ENCODE peak calls at places on chromosome 14, in seven cellular contexts. One of them, this sample, is unnamed.
A peak's percentile ranks its signal among the peaks of the same experiment; 100 is the strongest.

GRCh38 chr14:53879022-53879686 is 77.5 kb downstream of the BMP4 start:
- DNase-seq in ascending aorta: no peak
- DNase-seq in cardiac muscle cell: no peak
- DNase-seq in astrocyte of the spinal cord: no peak
- DNase-seq in A549: no peak
- DNase-seq in AG10803: no peak
- DNase-seq in heart left ventricle: peak; percentile 59
- DNase-seq in this sample: no peak

GRCh38 chr14:30725763-30726162 is 103.6 kb downstream of the SCFD1 start:
- DNase-seq in astrocyte of the spinal cord: no peak
- DNase-seq in ascending aorta: no peak
- DNase-seq in cardiac muscle cell: peak; percentile 8
- DNase-seq in heart left ventricle: no peak
- DNase-seq in AG10803: peak; percentile 41
- DNase-seq in A549: no peak
- DNase-seq in this sample: no peak

GRCh38 chr14:85214471-85214870 is 315.5 kb upstream of the FLRT2 start:
- DNase-seq in astrocyte of the spinal cord: peak; percentile 21
- DNase-seq in ascending aorta: no peak
- DNase-seq in AG10803: peak; percentile 16
- DNase-seq in cardiac muscle cell: no peak
- DNase-seq in heart left ventricle: no peak
- DNase-seq in A549: no peak
- DNase-seq in this sample: peak; percentile 11

GRCh38 chr14:101889898-101890297 is 74.5 kb upstream of the DYNC1H1 start:
- DNase-seq in astrocyte of the spinal cord: no peak
- DNase-seq in AG10803: peak; percentile 79
- DNase-seq in cardiac muscle cell: no peak
- DNase-seq in heart left ventricle: no peak
- DNase-seq in ascending aorta: peak; percentile 27
- DNase-seq in A549: no peak
- DNase-seq in this sample: peak; percentile 33

GRCh38 chr14:72774141-72774540 is 119.8 kb downstream of the DPF3 start:
- DNase-seq in A549: no peak
- DNase-seq in heart left ventricle: no peak
- DNase-seq in cardiac muscle cell: no peak
- DNase-seq in ascending aorta: no peak
- DNase-seq in AG10803: no peak
- DNase-seq in astrocyte of the spinal cord: no peak
- DNase-seq in this sample: no peak

GRCh38 chr14:36515105-36515593 is 4.9 kb downstream of the NKX2-1 start:
- DNase-seq in astrocyte of the spinal cord: no peak
- DNase-seq in cardiac muscle cell: no peak
- DNase-seq in AG10803: no peak
- DNase-seq in ascending aorta: no peak
- DNase-seq in A549: no peak
- DNase-seq in heart left ventricle: no peak
- DNase-seq in this sample: no peak

GRCh38 chr14:62718629-62719028 is 326.6 kb downstream of the KCNH5 start:
- DNase-seq in AG10803: no peak
- DNase-seq in heart left ventricle: no peak
- DNase-seq in cardiac muscle cell: no peak
- DNase-seq in A549: no peak
- DNase-seq in astrocyte of the spinal cord: no peak
- DNase-seq in ascending aorta: no peak
- DNase-seq in this sample: no peak

GRCh38 chr14:69558774-69559173 is 15.9 kb downstream of the CCDC177 start:
- DNase-seq in ascending aorta: no peak
- DNase-seq in AG10803: no peak
- DNase-seq in A549: no peak
- DNase-seq in heart left ventricle: no peak
- DNase-seq in astrocyte of the spinal cord: no peak
- DNase-seq in cardiac muscle cell: no peak
- DNase-seq in this sample: no peak

GRCh38 chr14:73267474-73267873 is 30.2 kb downstream of the PAPLN start:
- DNase-seq in astrocyte of the spinal cord: no peak
- DNase-seq in ascending aorta: no peak
- DNase-seq in cardiac muscle cell: no peak
- DNase-seq in AG10803: no peak
- DNase-seq in heart left ventricle: no peak
- DNase-seq in A549: no peak
- DNase-seq in this sample: no peak

GRCh38 chr14:103067231-103067954 is 10.0 kb upstream of the CDC42BPB start:
- DNase-seq in A549: no peak
- DNase-seq in astrocyte of the spinal cord: no peak
- DNase-seq in AG10803: peak; percentile 81
- DNase-seq in heart left ventricle: no peak
- DNase-seq in ascending aorta: peak; percentile 62
- DNase-seq in cardiac muscle cell: no peak
- DNase-seq in this sample: peak; percentile 91

GRCh38 chr14:30223966-30224365 is 296.3 kb upstream of the PRKD1 start:
- DNase-seq in AG10803: no peak
- DNase-seq in ascending aorta: peak; percentile 86
- DNase-seq in A549: no peak
- DNase-seq in cardiac muscle cell: no peak
- DNase-seq in astrocyte of the spinal cord: no peak
- DNase-seq in heart left ventricle: no peak
- DNase-seq in this sample: no peak

GRCh38 chr14:54221971-54222370 is 174.8 kb upstream of the CDKN3 start:
- DNase-seq in A549: no peak
- DNase-seq in astrocyte of the spinal cord: no peak
- DNase-seq in cardiac muscle cell: no peak
- DNase-seq in AG10803: no peak
- DNase-seq in ascending aorta: no peak
- DNase-seq in heart left ventricle: no peak
- DNase-seq in this sample: no peak

GRCh38 chr14:75249251-75249957 is 29.2 kb upstream of the FOS start:
- DNase-seq in heart left ventricle: no peak
- DNase-seq in astrocyte of the spinal cord: peak; percentile 33
- DNase-seq in A549: no peak
- DNase-seq in ascending aorta: peak; percentile 68
- DNase-seq in AG10803: no peak
- DNase-seq in cardiac muscle cell: peak; percentile 32
- DNase-seq in this sample: no peak

GRCh38 chr14:68672609-68673285 is 120.1 kb downstream of the ZFP36L1 start:
- DNase-seq in cardiac muscle cell: no peak
- DNase-seq in heart left ventricle: no peak
- DNase-seq in ascending aorta: no peak
- DNase-seq in A549: no peak
- DNase-seq in AG10803: no peak
- DNase-seq in astrocyte of the spinal cord: no peak
- DNase-seq in this sample: no peak

GRCh38 chr14:73924337-73924736 is 25.6 kb downstream of the FAM161B start:
- DNase-seq in A549: no peak
- DNase-seq in astrocyte of the spinal cord: no peak
- DNase-seq in AG10803: no peak
- DNase-seq in ascending aorta: no peak
- DNase-seq in heart left ventricle: no peak
- DNase-seq in cardiac muscle cell: no peak
- DNase-seq in this sample: no peak

GRCh38 chr14:101590062-101590461 is 28.8 kb downstream of the DIO3 start:
- DNase-seq in astrocyte of the spinal cord: no peak
- DNase-seq in cardiac muscle cell: no peak
- DNase-seq in AG10803: no peak
- DNase-seq in ascending aorta: no peak
- DNase-seq in heart left ventricle: no peak
- DNase-seq in A549: no peak
- DNase-seq in this sample: no peak

GRCh38 chr14:24674204-24674970 is 40.4 kb upstream of the GZMB start:
- DNase-seq in ascending aorta: no peak
- DNase-seq in AG10803: no peak
- DNase-seq in heart left ventricle: no peak
- DNase-seq in astrocyte of the spinal cord: no peak
- DNase-seq in cardiac muscle cell: no peak
- DNase-seq in A549: no peak
- DNase-seq in this sample: no peak

GRCh38 chr14:89814126-89814525 is 140.4 kb downstream of the EFCAB11 start:
- DNase-seq in cardiac muscle cell: no peak
- DNase-seq in astrocyte of the spinal cord: no peak
- DNase-seq in AG10803: no peak
- DNase-seq in heart left ventricle: no peak
- DNase-seq in ascending aorta: no peak
- DNase-seq in A549: no peak
- DNase-seq in this sample: no peak

GRCh38 chr14:49921401-49921800 is 28.5 kb downstream of the ARF6 start:
- DNase-seq in AG10803: no peak
- DNase-seq in cardiac muscle cell: no peak
- DNase-seq in A549: no peak
- DNase-seq in astrocyte of the spinal cord: no peak
- DNase-seq in heart left ventricle: no peak
- DNase-seq in ascending aorta: no peak
- DNase-seq in this sample: no peak

GRCh38 chr14:38866461-38866860 is 236.6 kb downstream of the SEC23A start:
- DNase-seq in heart left ventricle: no peak
- DNase-seq in AG10803: no peak
- DNase-seq in ascending aorta: no peak
- DNase-seq in A549: no peak
- DNase-seq in cardiac muscle cell: no peak
- DNase-seq in astrocyte of the spinal cord: no peak
- DNase-seq in this sample: no peak

GRCh38 chr14:21070610-21071224 is 613 bp downstream of the ARHGEF40 start:
- DNase-seq in heart left ventricle: peak; percentile 70
- DNase-seq in cardiac muscle cell: peak; percentile 75
- DNase-seq in ascending aorta: peak; percentile 75
- DNase-seq in AG10803: peak; percentile 40
- DNase-seq in A549: peak; percentile 40
- DNase-seq in astrocyte of the spinal cord: peak; percentile 67
- DNase-seq in this sample: peak; percentile 45

GRCh38 chr14:78254911-78255431 is 84.8 kb downstream of the NRXN3 start:
- DNase-seq in ascending aorta: no peak
- DNase-seq in AG10803: peak; percentile 23
- DNase-seq in cardiac muscle cell: no peak
- DNase-seq in heart left ventricle: no peak
- DNase-seq in astrocyte of the spinal cord: peak; percentile 80
- DNase-seq in A549: no peak
- DNase-seq in this sample: no peak

GRCh38 chr14:59055439-59056045 is 132.9 kb upstream of the DAAM1 start:
- DNase-seq in ascending aorta: no peak
- DNase-seq in heart left ventricle: no peak
- DNase-seq in astrocyte of the spinal cord: peak; percentile 64
- DNase-seq in cardiac muscle cell: peak; percentile 57
- DNase-seq in A549: peak; percentile 21
- DNase-seq in AG10803: peak; percentile 70
- DNase-seq in this sample: peak; percentile 81

GRCh38 chr14:75277000-75277795 is 1.4 kb upstream of the FOS start:
- DNase-seq in A549: peak; percentile 85
- DNase-seq in AG10803: peak; percentile 93
- DNase-seq in astrocyte of the spinal cord: peak; percentile 95
- DNase-seq in heart left ventricle: peak; percentile 95
- DNase-seq in ascending aorta: peak; percentile 98
- DNase-seq in cardiac muscle cell: peak; percentile 90
- DNase-seq in this sample: peak; percentile 85

GRCh38 chr14:89792489-89793366 is 161.8 kb downstream of the EFCAB11 start:
- DNase-seq in astrocyte of the spinal cord: no peak
- DNase-seq in AG10803: peak; percentile 63
- DNase-seq in ascending aorta: no peak
- DNase-seq in heart left ventricle: no peak
- DNase-seq in cardiac muscle cell: no peak
- DNase-seq in A549: no peak
- DNase-seq in this sample: peak; percentile 77

GRCh38 chr14:44149597-44149996 is 357.5 kb downstream of the FSCB start:
- DNase-seq in A549: no peak
- DNase-seq in astrocyte of the spinal cord: no peak
- DNase-seq in ascending aorta: no peak
- DNase-seq in AG10803: no peak
- DNase-seq in heart left ventricle: no peak
- DNase-seq in cardiac muscle cell: peak; percentile 68
- DNase-seq in this sample: no peak

GRCh38 chr14:34548472-34548981 is 9.0 kb upstream of the EAPP start:
- DNase-seq in heart left ventricle: no peak
- DNase-seq in A549: no peak
- DNase-seq in AG10803: no peak
- DNase-seq in astrocyte of the spinal cord: no peak
- DNase-seq in cardiac muscle cell: no peak
- DNase-seq in ascending aorta: peak; percentile 48
- DNase-seq in this sample: no peak

GRCh38 chr14:87115234-87115633 is 877.7 kb downstream of the GALC start:
- DNase-seq in astrocyte of the spinal cord: no peak
- DNase-seq in heart left ventricle: no peak
- DNase-seq in cardiac muscle cell: no peak
- DNase-seq in A549: no peak
- DNase-seq in AG10803: no peak
- DNase-seq in ascending aorta: no peak
- DNase-seq in this sample: no peak

GRCh38 chr14:61562321-61563161 is 132.8 kb upstream of the HIF1A start:
- DNase-seq in cardiac muscle cell: no peak
- DNase-seq in heart left ventricle: no peak
- DNase-seq in astrocyte of the spinal cord: peak; percentile 99
- DNase-seq in ascending aorta: peak; percentile 62
- DNase-seq in A549: peak; percentile 95
- DNase-seq in AG10803: peak; percentile 100
- DNase-seq in this sample: peak; percentile 99

GRCh38 chr14:51776102-51776894 is 84.1 kb upstream of the GNG2 start:
- DNase-seq in heart left ventricle: peak; percentile 60
- DNase-seq in AG10803: peak; percentile 76
- DNase-seq in astrocyte of the spinal cord: peak; percentile 69
- DNase-seq in cardiac muscle cell: peak; percentile 72
- DNase-seq in A549: peak; percentile 75
- DNase-seq in ascending aorta: peak; percentile 68
- DNase-seq in this sample: peak; percentile 79
- H3K4me3 ChIP-seq in heart left ventricle: peak overlapping the region; percentile 41
- H3K4me3 ChIP-seq in AG10803: no peak overlapping the region
- H3K4me3 ChIP-seq in astrocyte of the spinal cord: no peak overlapping the region
- H3K4me3 ChIP-seq in cardiac muscle cell: no peak overlapping the region
- H3K4me3 ChIP-seq in A549: peak overlapping the region; percentile 37
- H3K4me3 ChIP-seq in ascending aorta: no peak overlapping the region
- H3K4me3 ChIP-seq in this sample: peak overlapping the region; percentile 22

GRCh38 chr14:71606064-71606463 is 326.2 kb upstream of the RGS6 start:
- DNase-seq in AG10803: no peak
- DNase-seq in astrocyte of the spinal cord: no peak
- DNase-seq in heart left ventricle: no peak
- DNase-seq in A549: no peak
- DNase-seq in ascending aorta: no peak
- DNase-seq in cardiac muscle cell: no peak
- DNase-seq in this sample: no peak
- TF ChIP-seq CTCF in AG10803: no peak
- TF ChIP-seq CTCF in astrocyte of the spinal cord: no peak
- TF ChIP-seq CTCF in heart left ventricle: no peak
- TF ChIP-seq CTCF in A549: no peak
- TF ChIP-seq CTCF in ascending aorta: no peak
- TF ChIP-seq CTCF in cardiac muscle cell: no peak
- TF ChIP-seq CTCF in this sample: no peak

GRCh38 chr14:45249847-45250575 is 3.0 kb downstream of the MIS18BP1 start:
- DNase-seq in A549: no peak
- DNase-seq in AG10803: peak; percentile 79
- DNase-seq in astrocyte of the spinal cord: peak; percentile 71
- DNase-seq in cardiac muscle cell: no peak
- DNase-seq in heart left ventricle: no peak
- DNase-seq in ascending aorta: no peak
- DNase-seq in this sample: peak; percentile 64
- H3K4me3 ChIP-seq in A549: no peak overlapping the region
- H3K4me3 ChIP-seq in AG10803: peak overlapping the region; percentile 43
- H3K4me3 ChIP-seq in astrocyte of the spinal cord: peak overlapping the region; percentile 3
- H3K4me3 ChIP-seq in cardiac muscle cell: no peak overlapping the region
- H3K4me3 ChIP-seq in heart left ventricle: no peak overlapping the region
- H3K4me3 ChIP-seq in ascending aorta: no peak overlapping the region
- H3K4me3 ChIP-seq in this sample: peak overlapping the region; percentile 29

DNA sequence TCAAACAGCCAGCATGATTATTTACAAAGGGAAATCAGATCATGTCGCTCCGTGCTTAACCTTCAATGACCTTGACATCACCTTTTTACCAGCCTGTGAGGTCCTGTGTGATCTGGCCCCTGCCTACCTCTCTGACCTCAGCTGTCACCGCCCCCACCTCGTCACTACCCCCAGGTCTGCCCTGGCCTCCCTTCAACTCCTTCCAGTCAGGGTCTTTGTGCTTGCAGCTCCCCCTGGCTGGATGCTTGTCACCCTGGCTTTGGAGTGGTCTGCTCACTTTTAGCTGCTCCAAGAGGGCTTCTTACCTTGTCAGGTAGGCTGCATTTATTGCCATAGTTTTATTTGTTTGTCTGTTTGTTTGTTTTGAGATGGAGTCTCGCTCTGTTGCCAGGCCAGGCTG is 8.2 kb upstream of the MAX start:
- DNase-seq in ascending aorta: no peak
- DNase-seq in heart left ventricle: no peak
- DNase-seq in astrocyte of the spinal cord: no peak
- DNase-seq in AG10803: no peak
- DNase-seq in A549: no peak
- DNase-seq in cardiac muscle cell: no peak
- DNase-seq in this sample: no peak
- TF ChIP-seq CTCF in ascending aorta: no peak
- TF ChIP-seq CTCF in heart left ventricle: no peak
- TF ChIP-seq CTCF in astrocyte of the spinal cord: no peak
- TF ChIP-seq CTCF in AG10803: no peak
- TF ChIP-seq CTCF in A549: no peak
- TF ChIP-seq CTCF in cardiac muscle cell: no peak
- TF ChIP-seq CTCF in this sample: no peak

This sample was measured in fibroblast of the aortic adventitia.